ENCODE peak calls at places on chromosomes 7 and 10, in four cellular contexts. H is HepG2, A is K562, L is GM12878. U is an unnamed sample.
A peak's percentile ranks its signal among the peaks of the same experiment; 100 is the strongest.

GRCh38 chr7:149722356-149722957 is 50.9 kb downstream of the ZNF467 start:
- DNase-seq in H (no peak), A (no peak), L (no peak), U (no peak)

GRCh38 chr7:77697535-77697831 is 1.2 kb downstream of the RSBN1L start:
- DNase-seq in H (no peak), A (peak; percentile 52), L (no peak), U (peak; percentile 64)

GRCh38 chr7:139734395-139734794 is 43.4 kb downstream of the HIPK2 start:
- DNase-seq in H (no peak), A (no peak), L (no peak), U (no peak)

GRCh38 chr7:44154703-44155102 is 13.6 kb upstream of the MYL7 start:
- DNase-seq in H (no peak), A (no peak), L (no peak), U (no peak)

GRCh38 chr10:70652761-70653657 is 19.3 kb upstream of the ADAMTS14 start:
- DNase-seq in H (no peak), A (peak; percentile 73), L (no peak), U (peak; percentile 45)

GRCh38 chr10:70779088-70779487 is 6.1 kb downstream of the TBATA start:
- DNase-seq in H (no peak), A (no peak), L (no peak), U (peak; percentile 19)

GRCh38 chr7:2096692-2097380 is 135.9 kb downstream of the MAD1L1 start:
- DNase-seq in H (no peak), A (no peak), L (no peak), U (no peak)

GRCh38 chr7:91295571-91295970 is 31.3 kb downstream of the FZD1 start:
- DNase-seq in H (no peak), A (no peak), L (no peak), U (no peak)

GRCh38 chr7:134083766-134084487 is 43.2 kb upstream of the LRGUK start:
- DNase-seq in H (no peak), A (peak; percentile 88), L (no peak), U (no peak)

GRCh38 chr7:80583901-80584300 is 54.5 kb upstream of the CD36 start:
- DNase-seq in H (no peak), A (no peak), L (no peak), U (no peak)

GRCh38 chr7:151884276-151885201 is 7.6 kb upstream of the PRKAG2 start:
- DNase-seq in H (no peak), A (no peak), L (no peak), U (no peak)

GRCh38 chr10:32459072-32459703 is 13.2 kb downstream of the CCDC7 start:
- DNase-seq in H (no peak), A (no peak), L (no peak), U (no peak)

DNA sequence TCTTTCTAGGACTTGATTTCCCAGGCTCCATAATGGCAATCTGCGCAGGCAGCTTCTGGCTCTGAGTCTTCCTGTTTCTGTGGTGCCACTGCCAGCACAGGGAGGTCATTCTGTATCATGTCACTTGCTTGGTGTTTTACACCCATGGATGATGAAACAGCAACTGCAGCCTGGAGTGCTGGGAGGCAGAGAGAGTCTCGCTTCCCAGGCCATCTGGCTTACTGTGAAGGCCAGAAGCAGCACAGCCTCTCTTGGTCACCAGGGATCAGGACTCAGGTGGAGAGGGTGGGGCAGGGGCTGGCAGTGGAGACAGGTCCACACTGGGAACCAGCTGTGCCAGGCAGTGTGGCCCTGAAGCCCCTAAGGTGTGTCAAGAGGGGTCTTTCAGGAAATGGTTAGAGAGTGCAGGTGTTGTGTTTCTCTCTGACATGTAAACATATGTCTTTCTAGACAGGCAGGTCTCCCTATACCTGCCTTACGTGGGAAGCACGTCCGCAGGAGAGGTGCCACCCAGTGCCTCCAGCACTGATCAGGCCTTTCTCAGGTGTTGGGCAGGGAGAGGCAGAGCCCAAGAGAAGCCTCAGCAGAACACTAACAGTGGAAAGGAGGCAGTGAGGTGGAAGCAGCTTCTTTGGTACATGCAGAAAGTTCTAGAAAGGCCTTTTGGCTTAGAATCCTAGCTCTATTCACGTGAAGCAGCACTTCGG is 71.4 kb downstream of the INSIG1 start:
- DNase-seq in H (no peak), A (no peak), L (no peak), U (no peak)
- TF ChIP-seq NFIC in H (no peak), A (no peak), L (no peak), U (no peak)

DNA sequence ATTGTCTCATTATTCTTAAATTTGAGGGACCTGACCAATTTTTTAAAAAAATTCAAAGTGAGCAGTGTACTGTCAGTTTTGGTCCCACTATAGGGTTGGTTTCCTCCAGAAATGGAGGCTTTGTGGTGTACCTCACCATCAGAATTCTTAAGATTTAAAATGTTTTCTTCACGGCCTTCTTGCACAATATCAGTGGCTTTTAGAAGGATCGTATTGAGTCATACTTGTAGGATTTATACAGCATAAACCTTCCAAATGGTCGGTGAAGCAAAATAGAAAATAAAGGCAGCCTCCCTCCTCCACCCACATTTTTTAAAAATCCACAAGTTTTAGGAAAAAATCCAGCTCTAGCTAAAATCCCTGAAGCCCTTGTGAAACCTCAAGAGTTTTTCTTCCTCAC is 126.4 kb downstream of the RNLS start:
- DNase-seq in H (no peak), A (no peak), L (no peak), U (no peak)
- TF ChIP-seq NFIC in H (no peak), A (no peak), L (no peak), U (no peak)

GRCh38 chr10:84900141-84900540 is 571.8 kb downstream of the CCSER2 start:
- DNase-seq in H (no peak), A (no peak), L (no peak), U (peak; percentile 54)

GRCh38 chr10:84895541-84895940 is 567.2 kb downstream of the CCSER2 start:
- DNase-seq in H (no peak), A (no peak), L (no peak), U (no peak)

GRCh38 chr10:84902549-84902948 is 574.2 kb downstream of the CCSER2 start:
- DNase-seq in H (no peak), A (no peak), L (no peak), U (peak; percentile 14)

GRCh38 chr10:84901885-84902284 is 573.5 kb downstream of the CCSER2 start:
- DNase-seq in H (no peak), A (no peak), L (no peak), U (no peak)

DNA sequence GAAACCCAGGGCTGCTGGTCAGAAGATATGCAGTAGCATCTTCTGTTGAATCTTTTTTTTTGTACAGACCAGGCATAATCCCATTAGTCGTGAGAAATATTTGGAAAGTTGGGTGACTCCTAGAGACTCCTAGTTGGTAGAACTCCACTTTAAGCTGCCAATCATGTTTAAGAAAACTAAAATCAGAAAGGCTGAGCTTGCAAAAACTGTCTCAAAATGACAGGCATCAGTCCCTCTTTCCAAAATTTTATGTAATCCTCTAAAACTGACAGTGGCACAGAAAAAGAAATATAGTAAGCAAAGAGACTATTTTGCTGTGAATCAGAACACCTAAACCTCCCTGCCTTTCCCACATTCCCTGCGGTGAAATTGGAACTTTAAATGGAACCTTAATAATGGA is 568.5 kb downstream of the CCSER2 start:
- DNase-seq in H (no peak), A (no peak), L (no peak), U (no peak)
- TF ChIP-seq NFIC in H (no peak), A (no peak), L (no peak), U (no peak)

DNA sequence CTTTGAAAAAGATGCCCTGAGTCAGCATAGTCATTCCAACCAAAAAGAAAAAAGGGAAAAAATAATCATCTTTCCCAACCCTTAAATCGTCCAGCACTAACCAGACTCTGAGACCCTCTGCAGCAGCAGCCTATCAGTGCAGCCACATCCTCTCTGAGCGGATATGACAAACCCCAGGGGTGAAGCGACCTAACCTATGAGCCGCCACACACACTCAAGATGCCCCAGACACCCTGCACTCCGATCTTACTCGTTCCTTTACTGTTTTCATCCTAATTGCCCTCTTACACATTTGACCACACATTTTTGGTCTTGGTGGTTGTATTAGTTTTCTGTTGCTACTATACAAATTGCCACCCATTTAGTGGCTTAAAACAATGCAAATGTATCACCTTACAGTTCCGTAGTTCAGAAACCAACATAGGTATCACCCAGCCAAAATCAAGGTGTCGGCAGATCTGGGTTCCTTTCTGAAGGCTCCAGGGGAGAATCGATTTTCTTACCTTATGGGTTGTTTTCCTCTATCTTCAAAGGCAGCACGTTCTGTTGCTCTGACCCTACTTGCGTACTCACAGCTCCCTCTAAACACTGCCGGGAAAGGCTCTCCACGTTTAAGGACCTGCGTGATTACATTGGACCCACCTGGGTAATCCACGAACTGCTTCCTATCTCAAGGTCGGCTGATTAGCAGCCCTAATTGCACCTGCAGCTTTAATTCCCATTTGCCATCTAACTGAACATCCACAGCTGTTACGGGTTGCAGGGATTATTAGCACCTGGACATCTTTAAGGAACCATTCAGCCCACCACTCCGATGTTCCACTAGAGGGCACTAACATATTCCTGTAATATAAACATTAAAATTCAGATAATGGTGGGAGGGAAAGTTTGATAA is 37.3 kb upstream of the PRSS1 start:
- DNase-seq in H (no peak), A (peak; percentile 41), L (no peak), U (peak; percentile 36)
- TF ChIP-seq NFIC in H (no peak), A (no peak), L (no peak), U (no peak)

DNA sequence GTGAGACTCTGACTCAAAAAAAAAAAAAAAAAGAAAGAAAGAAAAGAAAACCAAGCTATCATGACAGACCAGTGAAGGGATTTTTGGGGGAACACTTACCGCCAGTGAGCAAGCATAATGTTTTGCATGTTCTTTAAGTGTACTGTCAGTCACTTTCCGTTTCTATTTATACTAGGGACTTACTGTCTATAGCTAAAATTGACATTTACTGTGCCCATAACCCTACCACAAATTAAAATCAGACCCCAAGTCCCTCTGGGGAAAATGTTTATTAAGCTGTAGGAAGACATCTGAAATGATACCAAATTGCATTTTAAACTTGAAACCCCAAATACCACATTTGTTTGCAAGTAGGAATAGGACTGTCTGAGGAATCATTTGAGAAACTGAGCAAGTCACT is 252.8 kb downstream of the TRIL start:
- DNase-seq in H (no peak), A (no peak), L (peak; percentile 70), U (no peak)
- TF ChIP-seq NFIC in H (no peak), A (no peak), L (peak; percentile 65), U (no peak)

U was measured in SK-N-SH.